ENCODE peak calls at places on chromosomes 5 and 9, in five cellular contexts. N is colonic mucosa; V is pancreas; I is A549; K is CD4-positive, alpha-beta T cell. L is an unnamed sample.

GRCh38 chr5:138748630-138749081 is 4.6 kb upstream of the CTNNA1 start:
- DNase-seq in N (no peak), V (no peak), I (no peak), K (no peak), L (no peak)

GRCh38 chr9:99811598-99812383 is 9.9 kb upstream of the NR4A3 start:
- DNase-seq in N (no peak), V (no peak), I (no peak), K (no peak), L (peak)

GRCh38 chr5:171606414-171607024 is 179.1 kb upstream of the SMIM23 start:
- DNase-seq in N (no peak), V (no peak), I (no peak), K (no peak), L (no peak)

GRCh38 chr9:127589955-127590370 is 22.1 kb upstream of the STXBP1 start:
- DNase-seq in N (peak), V (peak), I (peak), K (no peak), L (peak)

GRCh38 chr9:7216004-7216821 is 458.4 kb downstream of the KDM4C start:
- DNase-seq in N (no peak), V (no peak), I (no peak), K (no peak), L (no peak)

GRCh38 chr5:157987259-157987658 is 128.3 kb upstream of the CLINT1 start:
- DNase-seq in N (no peak), V (no peak), I (no peak), K (no peak), L (no peak)

GRCh38 chr5:35131723-35132122 is 84.0 kb upstream of the AGXT2 start:
- DNase-seq in N (no peak), V (no peak), I (no peak), K (no peak), L (no peak)

GRCh38 chr5:74094779-74095108 is 468.7 kb downstream of the ARHGEF28 start:
- DNase-seq in N (no peak), V (no peak), I (no peak), K (no peak), L (no peak)

DNA sequence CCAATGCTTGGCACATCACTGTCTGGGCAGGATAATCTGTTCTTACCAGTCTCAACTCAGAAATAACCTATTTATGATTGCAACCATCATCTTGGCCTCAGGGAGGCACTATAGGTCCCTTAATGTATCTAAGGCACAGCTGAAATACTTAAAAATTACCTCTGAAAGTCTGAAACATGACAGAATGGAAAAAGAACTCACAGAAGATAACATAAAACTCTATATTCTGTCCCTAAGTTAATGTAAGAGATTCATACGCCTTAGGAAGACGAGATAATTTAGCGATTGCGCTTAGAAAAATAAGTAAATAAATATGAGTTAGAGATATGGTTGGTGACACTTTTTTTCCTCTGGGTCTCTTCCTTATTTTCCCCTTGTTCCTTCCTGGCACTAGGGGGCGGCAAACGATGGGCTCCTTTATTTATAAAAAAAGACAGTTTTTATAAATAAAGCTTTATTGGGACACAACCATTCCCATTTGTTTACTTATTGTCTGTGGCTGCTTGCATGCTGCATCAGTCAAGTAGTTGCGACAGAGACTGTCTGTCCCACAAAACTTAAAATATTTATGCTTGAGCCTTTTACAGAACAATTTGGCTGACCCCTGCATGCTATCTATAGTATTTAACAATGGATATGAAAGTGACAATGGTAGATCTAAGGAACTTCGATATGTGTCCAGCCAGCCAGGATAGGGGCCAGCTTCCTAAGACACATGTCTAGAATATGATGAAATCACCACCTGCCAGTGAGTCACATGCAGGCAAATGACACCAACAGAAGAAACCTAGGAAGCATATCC is 79.6 kb downstream of the PDE4D start:
- DNase-seq in N (peak), V (no peak), I (peak), K (no peak), L (peak)
- TF ChIP-seq CTCF in N (peak), V (peak), I (peak), K (peak), L (peak)

GRCh38 chr9:89375181-89375760 is 57.0 kb downstream of the SECISBP2 start:
- DNase-seq in N (peak), V (no peak), I (no peak), K (no peak), L (peak)
- TF ChIP-seq CTCF in N (no peak), V (no peak), I (no peak), K (no peak), L (no peak)

DNA sequence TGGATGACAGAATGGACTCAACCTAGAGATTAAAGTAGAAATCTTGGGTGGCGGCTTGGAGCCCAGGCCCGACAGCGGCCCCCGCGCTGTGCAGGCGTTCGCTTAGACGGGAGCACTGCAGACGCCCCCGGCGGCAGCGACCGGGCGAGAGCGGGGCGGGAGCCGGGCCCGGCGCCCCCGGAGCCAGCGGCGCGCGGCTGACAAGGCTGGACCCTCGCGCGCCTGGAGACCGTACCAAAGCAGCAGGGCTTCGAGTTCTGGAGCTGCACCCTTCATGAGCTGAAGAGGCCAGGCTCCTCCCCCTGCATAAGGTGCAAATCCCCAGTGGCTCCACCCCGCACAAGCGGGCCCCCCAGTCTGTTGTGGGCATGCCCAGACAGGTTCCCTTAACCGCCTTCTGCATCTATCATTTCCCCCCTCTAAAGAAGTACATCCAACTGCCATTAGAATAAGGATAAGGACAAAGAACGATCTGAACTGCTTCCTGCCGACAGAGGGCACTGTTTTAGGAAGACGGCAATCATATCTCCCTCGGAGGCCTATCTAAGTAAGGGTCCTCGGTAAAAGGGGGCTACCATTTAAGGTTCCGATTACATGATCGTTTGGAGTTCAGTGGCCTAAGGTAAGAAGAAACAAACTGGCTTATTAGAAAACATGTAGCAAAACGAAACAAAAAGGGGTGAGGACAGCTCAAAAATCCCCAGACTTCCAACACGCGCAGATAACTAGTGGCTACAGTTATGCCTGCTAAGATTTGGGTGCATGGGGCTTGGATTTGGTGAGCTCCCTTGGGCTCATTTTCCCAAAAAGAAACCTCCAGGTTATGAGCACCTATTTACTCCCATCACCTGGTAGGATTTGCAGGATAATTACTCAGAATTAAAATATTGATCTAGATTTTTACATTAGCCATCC is 66.3 kb downstream of the RGMB start:
- DNase-seq in N (peak), V (no peak), I (no peak), K (no peak), L (peak)
- TF ChIP-seq CTCF in N (no peak), V (no peak), I (peak), K (peak), L (no peak)

DNA sequence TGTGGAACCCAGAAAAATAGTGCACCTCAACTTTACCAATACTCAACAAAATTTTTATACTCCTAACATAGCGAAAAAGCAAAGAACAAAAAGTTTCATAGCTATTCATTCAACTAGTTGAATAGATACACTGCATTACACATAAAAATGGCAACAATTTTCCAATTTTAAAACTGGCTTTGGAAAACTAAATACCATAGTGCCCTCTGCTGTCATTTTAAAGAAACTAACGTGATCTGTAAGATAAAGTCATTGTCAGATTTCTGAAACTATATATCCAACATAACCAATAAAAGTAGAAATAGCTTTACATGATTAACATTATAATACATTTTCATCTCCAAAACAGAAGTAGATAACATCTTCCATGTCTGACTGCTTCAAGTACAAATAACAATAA is 31.6 kb downstream of the DTWD2 start:
- DNase-seq in N (no peak), V (no peak), I (peak), K (no peak), L (no peak)
- TF ChIP-seq CTCF in N (no peak), V (no peak), I (peak), K (no peak), L (no peak)

DNA sequence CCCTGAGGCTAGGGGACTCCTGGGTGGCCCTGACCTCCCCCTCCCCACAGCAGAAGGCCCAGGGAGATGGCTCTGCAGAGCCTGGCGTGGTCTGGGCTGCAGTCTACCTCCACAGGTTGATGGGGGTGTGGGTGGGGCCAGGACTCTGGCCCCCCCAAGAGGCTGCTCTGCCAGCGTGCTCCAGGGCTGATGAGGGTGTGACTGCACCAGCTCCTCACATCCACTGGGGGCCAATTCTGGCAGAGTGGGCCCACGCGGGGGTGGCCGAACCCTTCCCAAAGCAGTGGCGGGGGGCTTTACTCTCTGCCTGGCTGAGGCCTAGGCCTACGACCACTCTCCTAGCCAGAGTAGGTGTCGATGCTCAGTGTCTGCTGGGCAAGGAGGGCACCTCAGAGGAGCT is 28.0 kb upstream of the UBAC1 start:
- DNase-seq in N (no peak), V (no peak), I (no peak), K (no peak), L (no peak)
- TF ChIP-seq CTCF in N (no peak), V (no peak), I (no peak), K (no peak), L (no peak)